ENCODE peak calls at places on chromosome 5, in six cellular contexts. R, G, Y, E, F and O are unnamed samples. For H3K4me1, the result is how much of the 10 kb centered on the place peaks cover.

GRCh38 chr5:35237580-35238376 is 7.5 kb upstream of the PRLR start:
- ATAC-seq in Y (peak), F (no peak), G (no peak), E (no peak), R (peak), O (no peak)

GRCh38 chr5:77936365-77936693 is 160.2 kb upstream of the TBCA start:
- ATAC-seq in G (no peak), F (no peak), Y (peak), R (no peak), E (no peak), O (no peak)

GRCh38 chr5:109045710-109046109 is 298.0 kb downstream of the FER start:
- ATAC-seq in G (no peak), Y (no peak), F (no peak), E (no peak), R (no peak), O (no peak)

GRCh38 chr5:73435640-73436534 is 12.7 kb downstream of the FOXD1 start:
- ATAC-seq in E (no peak), Y (no peak), R (peak), F (no peak), G (no peak), O (peak)

GRCh38 chr5:9439651-9440292 is 106.1 kb downstream of the SEMA5A start:
- ATAC-seq in E (no peak), R (no peak), Y (no peak), F (no peak), G (no peak), O (no peak)

GRCh38 chr5:132495063-132495671 is 4.6 kb upstream of the IRF1 start:
- ATAC-seq in G (no peak), Y (no peak), F (no peak), E (no peak), R (no peak), O (no peak)

GRCh38 chr5:88000877-88001276 is 267.8 kb downstream of the TMEM161B start:
- ATAC-seq in G (no peak), Y (no peak), R (no peak), E (no peak), F (no peak), O (no peak)

GRCh38 chr5:79111387-79111959 is at the start of gene BHMT:
- ATAC-seq in Y (no peak), G (no peak), F (no peak), R (peak), E (peak), O (no peak)

GRCh38 chr5:7391215-7391614 is 4.7 kb upstream of the ADCY2 start:
- ATAC-seq in R (peak), G (no peak), E (no peak), F (no peak), Y (no peak), O (no peak)

GRCh38 chr5:78162253-78162862 is 132.1 kb downstream of the AP3B1 start:
- ATAC-seq in G (no peak), F (no peak), R (no peak), Y (peak), E (no peak), O (no peak)

GRCh38 chr5:19555436-19555835 is 432.6 kb downstream of the CDH18 start:
- ATAC-seq in G (no peak), Y (no peak), F (no peak), R (no peak), E (no peak), O (no peak)

DNA sequence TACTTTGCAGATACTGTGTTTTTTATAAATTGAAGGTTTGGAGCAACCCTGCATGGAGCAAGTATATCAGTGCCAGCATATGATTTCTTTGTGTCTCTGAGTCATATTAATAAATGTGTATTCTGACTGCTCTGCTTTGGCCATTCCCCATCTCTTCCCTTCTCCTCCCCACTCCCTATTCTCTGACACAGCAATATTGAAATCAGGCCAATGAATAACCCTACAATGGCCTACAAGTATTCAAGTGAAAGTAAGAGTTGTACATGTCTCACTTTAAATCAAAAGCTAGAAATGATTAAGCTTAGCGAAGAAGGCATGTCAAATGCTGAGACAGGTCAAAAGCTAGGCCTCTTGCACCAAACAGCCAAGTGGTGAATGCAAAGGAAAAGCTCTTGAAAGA is 82.2 kb upstream of the TLX3 start:
- ATAC-seq in R (no peak), E (no peak), Y (no peak), G (no peak), F (no peak), O (no peak)
- TF ChIP-seq POLR2AphosphoS5 in R (no peak), E (no peak), Y (no peak), G (no peak), F (no peak), O (no peak)

GRCh38 chr5:142501890-142502289 is 177.1 kb upstream of the SPRY4 start:
- ATAC-seq in R (no peak), F (peak), G (no peak), E (no peak), Y (no peak), O (no peak)
- TF ChIP-seq CTCF in R (no peak), F (no peak), G (no peak), E (no peak), Y (no peak), O (no peak)

DNA sequence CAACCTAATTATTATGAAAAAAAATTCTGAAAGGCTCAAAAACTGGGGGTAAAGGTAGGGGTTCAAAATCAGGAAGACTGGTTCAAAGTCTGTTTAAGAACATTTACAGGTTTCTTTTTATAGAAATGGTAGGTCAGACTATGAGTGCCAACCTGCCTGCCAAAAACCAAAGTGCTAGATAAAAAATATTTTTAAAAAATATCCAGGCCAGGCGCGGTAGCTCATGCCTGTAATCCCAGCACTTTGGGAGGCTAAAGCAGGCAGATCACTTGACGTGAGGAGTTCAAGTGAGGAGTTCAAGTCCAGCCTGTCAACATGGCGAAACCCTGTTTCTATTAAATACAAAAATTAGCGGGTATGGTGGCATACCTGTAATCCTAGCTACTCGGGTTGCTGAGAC is 67.0 kb downstream of the NR3C1 start:
- ATAC-seq in G (no peak), F (no peak), R (no peak), E (no peak), Y (no peak), O (no peak)
- H3K4me1 ChIP-seq in G (under half), F (under half), R (under half), E (under half), Y (under half), O (under half)

GRCh38 chr5:177486256-177486655 is 11.1 kb downstream of the PDLIM7 start:
- ATAC-seq in Y (no peak), F (no peak), E (no peak), G (no peak), R (no peak), O (no peak)
- TF ChIP-seq POLR2AphosphoS5 in Y (no peak), F (no peak), E (no peak), G (no peak), R (no peak), O (no peak)

GRCh38 chr5:56824019-56824418 is 8.7 kb downstream of the MAP3K1 start:
- ATAC-seq in E (no peak), G (no peak), R (no peak), Y (no peak), F (no peak), O (no peak)

GRCh38 chr5:56827923-56828322 is 12.6 kb downstream of the MAP3K1 start:
- ATAC-seq in F (no peak), E (no peak), R (no peak), G (no peak), Y (no peak), O (no peak)

GRCh38 chr5:56825222-56825824 is 10.0 kb downstream of the MAP3K1 start:
- ATAC-seq in Y (no peak), E (no peak), F (no peak), G (no peak), R (no peak), O (no peak)

GRCh38 chr5:56829137-56829536 is 13.8 kb downstream of the MAP3K1 start:
- ATAC-seq in R (no peak), G (peak), E (no peak), F (peak), Y (peak), O (no peak)

DNA sequence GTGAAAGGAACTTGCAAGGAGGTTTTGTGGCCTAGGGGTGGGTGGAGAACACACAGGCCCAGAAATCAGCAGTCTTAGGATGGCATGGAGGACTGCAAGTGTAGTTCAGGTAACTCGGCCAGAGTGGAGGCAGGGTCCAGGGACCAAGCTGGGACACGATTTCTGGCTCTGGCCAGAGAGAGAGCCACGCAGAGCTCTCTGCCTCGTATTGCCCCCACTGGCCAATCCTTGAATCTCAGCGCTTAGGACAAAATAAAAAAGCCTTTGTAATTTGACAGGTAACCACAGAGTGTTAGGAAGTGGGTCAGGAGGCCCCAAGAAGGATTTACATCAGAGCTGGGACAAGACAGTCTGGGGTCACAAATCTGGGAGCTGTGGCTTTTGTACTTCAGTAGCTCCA is 11.7 kb downstream of the MAP3K1 start:
- ATAC-seq in F (peak), R (peak), E (no peak), Y (peak), G (peak), O (no peak)
- TF ChIP-seq CTCF in F (peak), R (peak), E (peak), Y (no peak), G (peak), O (no peak)

DNA sequence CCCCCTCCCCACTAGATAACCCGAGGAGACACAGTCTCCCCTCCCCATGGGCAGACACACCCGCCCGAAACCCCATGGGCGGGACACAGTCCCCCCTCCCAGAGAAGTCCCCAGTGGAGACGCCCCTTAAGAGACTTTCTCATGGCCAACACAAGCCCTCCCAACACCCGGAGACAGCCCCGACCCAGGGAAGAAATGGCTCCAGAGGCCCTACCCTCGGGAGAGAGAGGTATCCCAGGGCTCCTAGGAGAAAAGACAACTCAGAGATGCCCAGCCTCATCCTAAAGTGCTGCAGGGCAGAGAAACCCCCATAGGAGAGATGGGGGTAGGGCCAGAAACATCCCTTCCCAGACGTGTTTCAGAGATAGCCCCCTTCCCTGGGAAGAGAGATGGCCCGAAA is 27.4 kb downstream of the PCDH1 start:
- ATAC-seq in F (no peak), Y (no peak), R (no peak), E (no peak), G (no peak), O (no peak)
- H3K4me1 ChIP-seq in F (under half), Y (under half), R (under half), E (half or more), G (under half), O (under half)

GRCh38 chr5:66652818-66653217 is 56.6 kb downstream of the MAST4 start:
- ATAC-seq in E (no peak), Y (no peak), R (no peak), F (no peak), G (no peak), O (no peak)

GRCh38 chr5:66653380-66653779 is 57.2 kb downstream of the MAST4 start:
- ATAC-seq in F (no peak), Y (no peak), E (peak), G (no peak), R (no peak), O (no peak)

GRCh38 chr5:66658516-66658915 is 62.3 kb downstream of the MAST4 start:
- ATAC-seq in Y (no peak), F (no peak), R (no peak), E (no peak), G (no peak), O (no peak)

GRCh38 chr5:66659780-66660179 is 63.6 kb downstream of the MAST4 start:
- ATAC-seq in R (no peak), F (no peak), Y (no peak), E (no peak), G (no peak), O (no peak)

GRCh38 chr5:66655395-66656324 is 59.5 kb downstream of the MAST4 start:
- ATAC-seq in F (no peak), R (no peak), Y (no peak), G (no peak), E (peak), O (peak)
- TF ChIP-seq POLR2AphosphoS5 in F (no peak), R (no peak), Y (no peak), G (no peak), E (no peak), O (no peak)

GRCh38 chr5:164326219-164326618 is 820.8 kb downstream of the MAT2B start:
- ATAC-seq in R (no peak), E (no peak), F (no peak), G (no peak), Y (peak), O (no peak)
- TF ChIP-seq CTCF in R (no peak), E (no peak), F (peak), G (no peak), Y (no peak), O (no peak)

DNA sequence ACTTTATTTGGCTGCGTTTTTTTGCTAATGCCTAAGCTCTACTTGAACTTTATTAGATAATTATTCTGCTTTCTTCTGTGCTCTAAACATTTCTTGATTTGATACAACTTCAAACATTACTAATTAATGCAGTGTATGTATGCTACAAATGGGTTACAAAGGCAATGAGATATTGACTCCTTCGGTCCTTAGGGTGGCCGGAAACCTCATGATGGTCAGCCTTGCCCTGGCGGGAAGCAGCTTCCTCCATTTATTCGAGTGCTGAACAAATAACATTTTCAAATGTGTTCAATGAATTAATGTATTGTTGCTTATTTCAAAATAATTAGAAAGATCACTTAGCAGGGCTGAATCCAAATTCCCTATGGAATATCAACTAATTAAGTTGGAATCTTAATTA is 3.9 kb upstream of the LNPEP start:
- ATAC-seq in Y (no peak), F (no peak), G (no peak), R (no peak), E (no peak), O (no peak)
- H3K4me1 ChIP-seq in Y (under half), F (under half), G (under half), R (under half), E (under half), O (under half)

GRCh38 chr5:432201-432927 is 10.6 kb upstream of the EXOC3 start:
- ATAC-seq in F (no peak), E (no peak), G (no peak), Y (no peak), R (no peak), O (no peak)

GRCh38 chr5:430214-430925 is 12.6 kb upstream of the EXOC3 start:
- ATAC-seq in Y (peak), R (no peak), G (no peak), F (no peak), E (no peak), O (no peak)

GRCh38 chr5:429453-430188 is 13.4 kb upstream of the EXOC3 start:
- ATAC-seq in G (no peak), Y (no peak), E (peak), R (no peak), F (no peak), O (no peak)

GRCh38 chr5:431711-432050 is 11.3 kb upstream of the EXOC3 start:
- ATAC-seq in R (no peak), G (no peak), F (no peak), E (no peak), Y (no peak), O (no peak)

DNA sequence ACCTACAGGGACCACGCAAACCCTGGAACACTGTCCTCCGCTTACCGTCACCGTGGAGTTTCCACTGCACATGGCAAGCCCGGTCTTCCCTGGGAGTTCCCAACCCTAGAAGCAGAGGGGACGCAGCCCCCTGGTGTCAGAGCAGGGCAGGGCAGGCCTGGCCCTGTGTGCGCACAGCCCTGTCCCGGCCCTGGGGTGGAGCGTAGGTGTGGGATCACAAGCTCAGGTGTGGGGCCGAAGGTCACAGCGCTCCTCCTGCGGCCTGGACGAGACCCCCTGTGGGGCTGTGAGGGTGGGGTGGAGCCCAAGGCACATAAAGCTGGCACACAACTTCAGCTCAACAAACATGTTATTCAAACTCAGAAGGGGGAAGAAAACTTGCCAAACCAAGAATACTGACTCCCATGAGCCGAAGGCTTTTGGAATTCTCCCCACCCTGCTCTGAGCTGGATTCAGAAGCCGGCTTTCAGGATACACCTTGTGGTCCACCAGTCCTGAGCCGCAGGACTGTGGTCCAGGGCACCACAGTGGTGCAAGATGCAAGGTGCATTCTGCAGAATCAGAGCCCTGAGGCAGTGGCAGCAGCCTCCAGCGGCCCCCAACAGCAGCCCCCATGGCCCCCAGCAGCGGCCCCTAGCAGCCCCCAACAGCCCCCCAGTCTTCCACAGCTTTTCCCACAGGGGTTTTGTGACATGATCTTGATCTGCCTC is 11.8 kb upstream of the EXOC3 start:
- ATAC-seq in G (peak), F (peak), R (peak), E (peak), Y (peak), O (peak)
- TF ChIP-seq POLR2AphosphoS5 in G (no peak), F (no peak), R (no peak), E (no peak), Y (peak), O (no peak)